ENCODE peak calls at places on chromosomes 5 and 9, in nine cellular contexts. W is CD8-positive, alpha-beta T cell; A is ecto neural progenitor cell; M is NCI-H460; R is adrenal gland; C is GM12892; H is H9; G is epithelial cell of esophagus; O is C1 segment of cervical spinal cord. Y is an unnamed sample.

GRCh38 chr9:136886610-136887597 is 588 bp downstream of the TRAF2 start:
- DNase-seq in M (no peak), R (peak), A (peak), W (no peak), O (no peak), C (peak), G (no peak), H (no peak), Y (peak)

GRCh38 chr9:134059661-134060395 is 8.0 kb downstream of the BRD3 start:
- DNase-seq in R (peak), O (no peak), W (no peak), A (peak), M (no peak), G (no peak), C (peak), H (peak), Y (peak)

GRCh38 chr5:88872971-88873370 is 10.0 kb downstream of the MEF2C start:
- DNase-seq in G (no peak), W (no peak), R (no peak), A (no peak), C (no peak), M (no peak), H (no peak), O (no peak), Y (no peak)

GRCh38 chr9:31745468-31745867 is 639.0 kb upstream of the ACO1 start:
- DNase-seq in M (no peak), O (no peak), H (no peak), A (no peak), W (no peak), R (no peak), G (no peak), C (no peak), Y (no peak)

GRCh38 chr9:94780516-94780950 is 54.0 kb downstream of the AOPEP start:
- DNase-seq in R (no peak), H (no peak), W (no peak), G (peak), A (no peak), C (no peak), O (no peak), M (no peak), Y (no peak)

GRCh38 chr9:111979561-111979960 is 82.9 kb downstream of the UGCG start:
- DNase-seq in C (no peak), A (no peak), M (no peak), G (no peak), W (no peak), R (no peak), H (no peak), O (no peak), Y (no peak)

GRCh38 chr5:36177715-36178556 is 26.0 kb downstream of the SKP2 start:
- DNase-seq in G (peak), H (no peak), R (peak), A (no peak), O (no peak), W (no peak), M (peak), C (no peak), Y (peak)

GRCh38 chr5:156481741-156482140 is 154.8 kb downstream of the SGCD start:
- DNase-seq in A (no peak), C (no peak), R (peak), G (peak), M (no peak), W (no peak), O (no peak), H (no peak), Y (no peak)

GRCh38 chr5:142450419-142450818 is 125.6 kb upstream of the SPRY4 start:
- DNase-seq in R (no peak), C (no peak), A (no peak), H (no peak), G (no peak), M (no peak), O (no peak), W (no peak), Y (no peak)

GRCh38 chr5:38692346-38692745 is 135.9 kb upstream of the LIFR start:
- DNase-seq in H (no peak), O (no peak), G (no peak), C (no peak), W (no peak), A (no peak), M (no peak), R (no peak), Y (no peak)

GRCh38 chr9:128685636-128686489 is 3.2 kb upstream of the SET start:
- DNase-seq in O (no peak), G (no peak), A (no peak), M (no peak), C (no peak), R (no peak), W (peak), H (no peak), Y (peak)

GRCh38 chr9:16544842-16545241 is 325.6 kb downstream of the BNC2 start:
- DNase-seq in G (no peak), R (no peak), W (no peak), C (no peak), M (no peak), A (no peak), H (no peak), O (no peak), Y (no peak)

GRCh38 chr5:96340357-96340756 is 92.7 kb downstream of the PCSK1 start:
- DNase-seq in O (no peak), M (no peak), R (no peak), W (no peak), H (no peak), C (no peak), A (no peak), G (no peak), Y (no peak)

GRCh38 chr5:133499896-133500295 is 112.4 kb downstream of the FSTL4 start:
- DNase-seq in H (no peak), R (no peak), O (no peak), M (no peak), A (peak), C (no peak), G (no peak), W (no peak), Y (no peak)

GRCh38 chr5:34656700-34657549 is 797 bp downstream of the RAI14 start:
- DNase-seq in O (no peak), G (peak), W (no peak), A (peak), R (peak), C (peak), H (no peak), M (no peak), Y (peak)

GRCh38 chr9:93597871-93598646 is 21.7 kb downstream of the PHF2 start:
- DNase-seq in M (no peak), G (no peak), C (no peak), W (no peak), R (peak), H (no peak), A (peak), O (no peak), Y (no peak)

GRCh38 chr5:58245479-58245845 is 214.4 kb downstream of the PLK2 start:
- DNase-seq in O (no peak), G (no peak), A (no peak), R (no peak), C (no peak), M (no peak), H (no peak), W (no peak), Y (no peak)

GRCh38 chr5:180178516-180179398 is 30.3 kb downstream of the RASGEF1C start:
- DNase-seq in O (no peak), W (no peak), H (no peak), C (no peak), R (no peak), G (no peak), A (no peak), M (no peak), Y (no peak)

GRCh38 chr5:82820188-82820587 is 257.0 kb downstream of the TMEM167A start:
- DNase-seq in C (no peak), H (no peak), A (no peak), R (no peak), W (no peak), G (peak), M (no peak), O (no peak), Y (no peak)

GRCh38 chr5:158431369-158432029 is 572.6 kb upstream of the CLINT1 start:
- DNase-seq in H (no peak), W (no peak), C (no peak), G (no peak), A (no peak), M (no peak), O (no peak), R (no peak), Y (no peak)